ENCODE peak calls at places on chromosomes 2 and 18, in six cellular contexts. I, L, X, T, H and O are unnamed samples.

GRCh38 chr2:11784747-11785610 is 38.5 kb downstream of the LPIN1 start:
- DNase-seq in X (peak), I (no peak), L (peak), H (no peak), T (peak), O (peak)

GRCh38 chr18:27887287-27887686 is 289.6 kb downstream of the CDH2 start:
- DNase-seq in X (no peak), I (no peak), L (no peak), T (no peak), H (no peak), O (no peak)

GRCh38 chr18:36572135-36572856 is 256.5 kb downstream of the TPGS2 start:
- DNase-seq in T (no peak), L (no peak), X (no peak), H (peak), I (peak), O (no peak)

GRCh38 chr2:134122610-134123009 is 131.3 kb upstream of the MGAT5 start:
- DNase-seq in I (peak), X (no peak), L (no peak), T (no peak), H (no peak), O (no peak)

GRCh38 chr2:186309901-186310300 is 176.2 kb upstream of the ZC3H15 start:
- DNase-seq in H (no peak), X (no peak), T (no peak), L (no peak), I (no peak), O (no peak)

GRCh38 chr18:12532661-12533060 is 124.9 kb downstream of the PRELID3A start:
- DNase-seq in L (no peak), X (no peak), H (no peak), T (no peak), I (no peak), O (no peak)

GRCh38 chr18:79056827-79057367 is 12.3 kb upstream of the ATP9B start:
- DNase-seq in T (no peak), I (no peak), X (no peak), L (no peak), H (no peak), O (no peak)

GRCh38 chr2:47049502-47049901 is 105.6 kb downstream of the STPG4 start:
- DNase-seq in I (no peak), X (no peak), H (no peak), L (no peak), T (no peak), O (no peak)

GRCh38 chr2:149741646-149742045 is 154.1 kb upstream of the MMADHC start:
- DNase-seq in H (no peak), T (no peak), X (no peak), L (no peak), I (no peak), O (no peak)

GRCh38 chr2:26503238-26503880 is 25.4 kb upstream of the OTOF start:
- DNase-seq in T (peak), H (no peak), X (peak), L (peak), I (peak), O (peak)

GRCh38 chr2:177679611-177680530 is 287.3 kb downstream of the AGPS start:
- DNase-seq in I (no peak), X (no peak), L (no peak), T (no peak), H (no peak), O (no peak)

GRCh38 chr2:241858206-241859016 is at the start of gene PDCD1:
- DNase-seq in L (peak), T (no peak), X (peak), I (peak), H (no peak), O (peak)

GRCh38 chr2:85275984-85276540 is 51.7 kb downstream of the TGOLN2 start:
- DNase-seq in H (no peak), L (no peak), I (no peak), X (no peak), T (no peak), O (no peak)

GRCh38 chr2:106542730-106543359 is 55.7 kb downstream of the CD8B2 start:
- DNase-seq in T (peak), I (peak), H (peak), X (peak), L (peak), O (peak)

GRCh38 chr18:52228158-52228557 is 111.8 kb upstream of the DCC start:
- DNase-seq in H (no peak), T (no peak), X (no peak), L (no peak), I (no peak), O (no peak)

GRCh38 chr2:38797276-38797675 is 19.3 kb downstream of the GEMIN6 start:
- DNase-seq in T (no peak), H (no peak), I (no peak), X (no peak), L (no peak), O (no peak)

GRCh38 chr2:188808921-188809320 is 165.3 kb upstream of the COL3A1 start:
- DNase-seq in I (no peak), T (no peak), H (no peak), X (no peak), L (no peak), O (no peak)

GRCh38 chr2:5474716-5475115 is 217.5 kb upstream of the SOX11 start:
- DNase-seq in L (no peak), T (no peak), I (no peak), H (no peak), X (no peak), O (no peak)

GRCh38 chr2:120678251-120678650 is 57.4 kb upstream of the GLI2 start:
- DNase-seq in L (no peak), I (no peak), T (no peak), X (no peak), H (no peak), O (no peak)

GRCh38 chr2:20615466-20616241 is 35.2 kb downstream of the HS1BP3 start:
- DNase-seq in I (peak), H (no peak), T (no peak), X (no peak), L (no peak), O (peak)

GRCh38 chr18:63138469-63139340 is 180.9 kb downstream of the BCL2 start:
- DNase-seq in X (peak), L (no peak), H (peak), T (peak), I (no peak), O (no peak)

GRCh38 chr18:39786477-39786876 is 2168.6 kb upstream of the PIK3C3 start:
- DNase-seq in X (no peak), T (no peak), H (no peak), L (no peak), I (no peak), O (no peak)

GRCh38 chr2:200888719-200889625 is at the start of the genes NIF3L1 and PPIL3:
- DNase-seq in T (peak), H (peak), I (peak), X (peak), L (peak), O (peak)
- TF ChIP-seq POLR2AphosphoS5 in T (peak), H (peak), I (peak), X (peak), L (peak), O (peak)

GRCh38 chr18:6205706-6206105 is 209.0 kb downstream of the L3MBTL4 start:
- DNase-seq in T (no peak), X (no peak), I (no peak), L (no peak), H (no peak), O (no peak)

GRCh38 chr18:6207119-6207518 is 207.6 kb downstream of the L3MBTL4 start:
- DNase-seq in L (no peak), H (no peak), T (no peak), I (no peak), X (no peak), O (no peak)

GRCh38 chr18:6202861-6203260 is 211.8 kb downstream of the L3MBTL4 start:
- DNase-seq in L (no peak), I (no peak), H (no peak), T (no peak), X (no peak), O (no peak)

GRCh38 chr18:6200375-6200774 is 214.3 kb downstream of the L3MBTL4 start:
- DNase-seq in X (no peak), H (no peak), L (no peak), T (no peak), I (no peak), O (no peak)

GRCh38 chr18:6203791-6204190 is 210.9 kb downstream of the L3MBTL4 start:
- DNase-seq in T (no peak), I (no peak), H (no peak), X (no peak), L (no peak), O (no peak)
- TF ChIP-seq TAF1 in T (no peak), I (no peak), H (no peak), X (no peak), L (no peak), O (no peak)

GRCh38 chr2:237279012-237279768 is 134.8 kb downstream of the COL6A3 start:
- DNase-seq in I (no peak), H (no peak), L (no peak), X (no peak), T (no peak), O (no peak)

GRCh38 chr2:237281900-237282306 is 132.1 kb downstream of the COL6A3 start:
- DNase-seq in X (no peak), L (no peak), I (no peak), H (no peak), T (no peak), O (no peak)

GRCh38 chr2:237280937-237281336 is 133.0 kb downstream of the COL6A3 start:
- DNase-seq in X (no peak), T (no peak), L (no peak), H (no peak), I (no peak), O (no peak)

GRCh38 chr2:237278593-237278992 is 135.4 kb downstream of the COL6A3 start:
- DNase-seq in X (no peak), H (no peak), T (no peak), L (no peak), I (no peak), O (no peak)

DNA sequence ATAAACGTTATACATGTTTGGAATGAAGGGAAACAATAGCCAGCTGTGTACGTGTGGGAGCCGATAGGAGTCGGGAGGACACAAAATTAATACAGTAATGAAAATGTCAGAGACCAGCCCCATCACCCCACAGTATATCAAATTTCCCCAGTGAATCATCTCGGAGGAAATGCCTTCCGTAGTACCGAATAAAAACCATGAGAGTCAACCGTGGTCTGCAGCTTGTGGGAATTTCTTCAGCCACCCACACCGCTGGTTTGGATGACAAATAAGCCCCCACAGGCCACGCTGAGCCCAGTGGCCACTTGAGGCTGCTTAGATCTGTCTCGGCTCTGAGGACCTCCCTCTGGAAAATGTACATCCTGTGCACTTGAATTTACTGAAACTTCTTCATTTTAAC is 133.7 kb downstream of the COL6A3 start:
- DNase-seq in T (no peak), I (no peak), X (no peak), L (no peak), H (no peak), O (no peak)
- TF ChIP-seq POLR2A in T (no peak), I (no peak), X (no peak), L (no peak), H (no peak), O (no peak)

DNA sequence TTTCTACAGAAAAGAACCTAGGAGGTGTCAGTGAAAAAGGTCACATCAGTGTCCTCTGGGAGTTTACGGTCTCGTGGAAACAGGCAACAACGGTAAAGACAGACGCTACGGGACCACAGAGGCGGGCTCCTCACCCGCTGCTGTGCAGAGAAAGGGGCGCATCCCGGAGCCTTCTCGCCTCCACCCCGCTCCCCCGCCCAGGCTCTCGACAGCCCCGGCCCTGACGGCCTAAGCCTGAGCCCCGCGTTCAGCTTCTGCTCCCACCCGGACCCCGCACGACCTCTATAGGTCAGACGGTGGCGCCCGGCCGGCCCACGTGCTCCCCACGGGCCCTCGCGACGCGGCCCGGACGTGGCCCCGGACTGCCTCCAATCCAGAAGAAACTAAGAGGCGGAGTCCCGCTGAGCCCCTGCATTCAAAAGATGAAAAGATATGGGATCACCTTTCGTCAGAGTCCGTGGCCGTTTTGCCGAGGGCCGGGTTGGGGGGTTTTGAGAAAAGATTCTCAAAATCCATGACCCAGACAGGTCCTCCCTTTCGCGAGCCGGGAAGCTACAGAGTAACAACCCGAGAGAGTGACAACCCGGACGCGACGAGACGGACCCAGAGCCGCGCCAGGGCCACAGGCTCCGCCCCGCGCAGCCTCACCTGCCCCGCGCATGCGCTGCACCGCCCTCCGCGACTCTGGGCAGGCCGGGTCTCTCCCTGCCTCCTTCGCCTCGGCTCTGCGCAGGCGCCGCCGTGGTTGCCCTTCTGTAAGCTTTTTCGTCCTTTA is at the start of gene ZC3H8:
- DNase-seq in X (peak), L (peak), I (peak), T (peak), H (peak), O (peak)
- TF ChIP-seq POLR2AphosphoS5 in X (peak), L (peak), I (peak), T (no peak), H (peak), O (peak)